ENCODE peak calls at places on chromosomes 4 and X, in nine cellular contexts. H is astrocyte of the spinal cord, Z is stomach, M is A549, B is neural progenitor cell, S is upper lobe of right lung, E is suprapubic skin, Q is choroid plexus epithelial cell, P is lower leg skin. F is an unnamed sample.

GRCh38 chrX:96407501-96407900 is 277.1 kb upstream of the DIAPH2 start:
- DNase-seq in M (peak; percentile 44), E (no peak), H (peak; percentile 69), B (no peak), Z (no peak), P (peak; percentile 15), Q (peak; percentile 81), S (no peak), F (peak; percentile 14)

GRCh38 chr4:128449251-128449650 is 161.6 kb upstream of the PGRMC2 start:
- DNase-seq in Q (no peak), P (no peak), H (no peak), Z (no peak), B (no peak), E (no peak), S (no peak), M (no peak), F (no peak)

GRCh38 chr4:133394971-133395627 is 246.0 kb downstream of the PCDH10 start:
- DNase-seq in M (no peak), Z (no peak), B (no peak), S (no peak), P (no peak), E (no peak), H (no peak), Q (no peak), F (no peak)

GRCh38 chr4:175419120-175419774 is 392.8 kb downstream of the GPM6A start:
- DNase-seq in H (peak; percentile 99), Z (no peak), M (peak; percentile 31), S (no peak), B (no peak), P (no peak), Q (peak; percentile 98), E (no peak), F (peak; percentile 67)

GRCh38 chr4:77040265-77040664 is 35.5 kb downstream of the CCNI start:
- DNase-seq in M (no peak), P (no peak), E (no peak), Q (peak; percentile 81), S (no peak), B (no peak), H (peak; percentile 76), Z (no peak), F (no peak)

GRCh38 chr4:24973471-24974251 is 57.1 kb downstream of the LGI2 start:
- DNase-seq in Z (peak; percentile 31), S (peak; percentile 91), E (no peak), H (no peak), Q (no peak), B (no peak), P (peak; percentile 43), M (peak; percentile 14), F (no peak)

GRCh38 chr4:24913099-24913445 is 230 bp upstream of the CCDC149 start:
- DNase-seq in P (no peak), Q (no peak), M (no peak), Z (no peak), S (no peak), E (no peak), H (no peak), B (no peak), F (no peak)

GRCh38 chr4:81896936-81897335 is 425.2 kb upstream of the RASGEF1B start:
- DNase-seq in E (no peak), B (no peak), Q (no peak), P (peak; percentile 25), Z (no peak), M (no peak), H (no peak), S (no peak), F (no peak)

GRCh38 chrX:153392642-153393321 is 8.4 kb downstream of the PNMA6E start:
- DNase-seq in S (no peak), Z (no peak), M (no peak), P (no peak), E (peak; percentile 52), B (no peak), H (no peak), Q (no peak), F (no peak)

GRCh38 chr4:158172558-158173258 is at the start of gene GASK1B:
- DNase-seq in B (peak; percentile 49), Q (peak; percentile 82), P (peak; percentile 39), E (no peak), Z (no peak), H (peak; percentile 83), S (no peak), M (peak; percentile 25), F (no peak)
- H3K4me3 ChIP-seq in B (no peak within 1 kb of the TSS), Q (peak within 1 kb of the TSS; percentile 59), P (no peak within 1 kb of the TSS), E (peak within 1 kb of the TSS; percentile 51), Z (peak within 1 kb of the TSS; percentile 50), H (peak within 1 kb of the TSS; percentile 42), S (peak within 1 kb of the TSS; percentile 52), M (peak within 1 kb of the TSS; percentile 23), F (peak within 1 kb of the TSS; percentile 13)

DNA sequence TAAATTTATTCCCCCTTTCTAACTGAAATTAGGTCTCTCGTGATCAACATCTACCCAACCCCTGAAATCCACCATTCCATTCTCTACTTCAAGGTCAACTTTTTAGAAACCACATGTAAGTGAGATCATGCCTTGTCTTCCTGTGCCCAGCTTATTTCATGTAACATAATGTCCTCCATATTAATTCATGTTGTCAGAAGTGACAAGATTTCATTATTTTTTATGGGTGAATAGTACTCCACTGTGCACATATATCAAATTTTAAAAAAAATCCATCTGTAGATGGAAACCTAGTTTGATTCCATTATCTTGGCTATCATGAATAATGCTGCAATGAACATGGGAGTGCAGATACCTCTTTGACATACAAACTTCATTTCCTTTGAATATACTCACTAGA is 1.5 kb downstream of the PPID start:
- DNase-seq in E (no peak), Q (no peak), M (no peak), H (no peak), Z (no peak), S (no peak), P (no peak), B (no peak), F (no peak)
- H3K4me3 ChIP-seq in E (no peak overlapping the region), Q (no peak overlapping the region), M (no peak overlapping the region), H (no peak overlapping the region), Z (no peak overlapping the region), S (no peak overlapping the region), P (no peak overlapping the region), B (peak overlapping the region; percentile 81), F (no peak overlapping the region)

GRCh38 chr4:152509595-152510209 is 26.2 kb downstream of the FBXW7 start:
- DNase-seq in S (no peak), E (no peak), M (no peak), B (no peak), H (no peak), Q (no peak), P (no peak), Z (no peak), F (no peak)
- H3K4me3 ChIP-seq in S (no peak overlapping the region), E (no peak overlapping the region), M (no peak overlapping the region), B (no peak overlapping the region), H (no peak overlapping the region), Q (no peak overlapping the region), P (no peak overlapping the region), Z (no peak overlapping the region), F (no peak overlapping the region)

GRCh38 chrX:94400488-94400887 is 726.5 kb downstream of the FAM133A start:
- DNase-seq in E (no peak), M (no peak), B (no peak), S (no peak), P (peak; percentile 25), Q (no peak), Z (peak; percentile 27), H (no peak), F (no peak)
- H3K4me3 ChIP-seq in E (no peak overlapping the region), M (no peak overlapping the region), B (no peak overlapping the region), S (no peak overlapping the region), P (no peak overlapping the region), Q (no peak overlapping the region), Z (no peak overlapping the region), H (no peak overlapping the region), F (no peak overlapping the region)

DNA sequence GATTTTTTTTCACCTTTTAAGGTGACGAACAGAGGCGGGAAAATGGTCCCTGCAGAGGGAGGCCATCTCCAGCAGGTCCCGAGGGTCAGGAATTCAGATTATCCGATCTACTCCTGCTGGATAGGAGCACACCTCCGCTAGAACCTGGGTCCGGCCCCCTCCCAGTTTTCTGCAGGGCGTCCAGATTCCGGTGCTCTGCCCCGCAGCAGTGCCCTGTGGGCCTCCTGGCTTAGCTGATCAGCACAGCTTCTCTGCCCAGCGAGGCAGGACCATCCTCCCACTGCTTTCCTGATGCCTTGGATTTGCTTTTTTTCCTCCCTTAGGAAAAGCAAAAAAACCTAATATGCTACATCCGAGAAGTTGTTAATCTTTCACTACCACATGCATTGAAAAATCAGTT is 2.3 kb downstream of the TBL1X start:
- DNase-seq in Z (no peak), S (no peak), E (no peak), M (no peak), P (no peak), Q (no peak), B (peak; percentile 12), H (no peak), F (no peak)
- H3K4me3 ChIP-seq in Z (no peak overlapping the region), S (no peak overlapping the region), E (no peak overlapping the region), M (no peak overlapping the region), P (no peak overlapping the region), Q (peak overlapping the region; percentile 20), B (peak overlapping the region; percentile 78), H (peak overlapping the region; percentile 1), F (peak overlapping the region; percentile 78)

GRCh38 chr4:42428036-42428435 is 30.7 kb downstream of the SHISA3 start:
- DNase-seq in M (no peak), E (no peak), H (no peak), Z (no peak), B (no peak), S (no peak), Q (no peak), P (no peak), F (no peak)

GRCh38 chr4:42420120-42420519 is 22.8 kb downstream of the SHISA3 start:
- DNase-seq in H (no peak), P (no peak), B (peak; percentile 24), E (no peak), M (no peak), Q (no peak), S (no peak), Z (no peak), F (no peak)

GRCh38 chr4:42425146-42426065 is 28.1 kb downstream of the SHISA3 start:
- DNase-seq in M (no peak), P (no peak), B (peak; percentile 46), S (no peak), H (no peak), Q (no peak), Z (no peak), E (no peak), F (no peak)
- H3K4me3 ChIP-seq in M (no peak overlapping the region), P (no peak overlapping the region), B (no peak overlapping the region), S (no peak overlapping the region), H (no peak overlapping the region), Q (no peak overlapping the region), Z (no peak overlapping the region), E (no peak overlapping the region), F (no peak overlapping the region)

GRCh38 chr4:123399638-123400358 is 3.2 kb downstream of the SPRY1 start:
- DNase-seq in S (no peak), B (peak; percentile 18), E (no peak), P (no peak), M (no peak), H (peak; percentile 59), Z (no peak), Q (peak; percentile 58), F (no peak)

GRCh38 chr4:123398803-123399637 is 2.4 kb downstream of the SPRY1 start:
- DNase-seq in Z (peak; percentile 60), E (peak; percentile 79), P (peak; percentile 52), M (peak; percentile 22), H (peak; percentile 78), S (peak; percentile 87), Q (peak; percentile 90), B (peak; percentile 79), F (peak; percentile 9)

GRCh38 chr4:123398151-123398802 is 1.7 kb downstream of the SPRY1 start:
- DNase-seq in M (peak; percentile 24), B (peak; percentile 90), Q (peak; percentile 75), S (peak; percentile 91), Z (peak; percentile 82), H (peak; percentile 64), P (no peak), E (peak; percentile 80), F (peak; percentile 60)

GRCh38 chr4:123403205-123403604 is 6.6 kb downstream of the SPRY1 start:
- DNase-seq in B (no peak), P (no peak), Z (no peak), E (no peak), S (no peak), M (no peak), H (no peak), Q (no peak), F (no peak)

GRCh38 chr4:123401466-123402175 is 5.0 kb downstream of the SPRY1 start:
- DNase-seq in P (no peak), M (no peak), S (no peak), B (no peak), Q (no peak), Z (no peak), H (no peak), E (no peak), F (no peak)
- H3K4me3 ChIP-seq in P (no peak overlapping the region), M (no peak overlapping the region), S (peak overlapping the region; percentile 73), B (no peak overlapping the region), Q (no peak overlapping the region), Z (peak overlapping the region; percentile 78), H (no peak overlapping the region), E (peak overlapping the region; percentile 92), F (no peak overlapping the region)

F was measured in SJSA1.